ENCODE peak calls at places on chromosomes 2 and 18, in ten cellular contexts. E is GM10248, C is HFFc6, D is mammary epithelial cell, V is GM13976, N is GM06990, W is left ventricle myocardium inferior, P is A549, A is cardiac muscle cell, K is left lung. T is an unnamed sample.

GRCh38 chr2:70995227-70995729 is 605 bp upstream of the TEX261 start:
- DNase-seq in E (peak; percentile 59), C (peak; percentile 20), D (peak; percentile 50), V (peak; percentile 72), N (peak; percentile 48), W (no peak), P (peak; percentile 80), A (peak; percentile 28), K (no peak), T (peak; percentile 66)

GRCh38 chr2:158692372-158693103 is 102.6 kb upstream of the DAPL1 start:
- DNase-seq in E (no peak), C (no peak), D (no peak), V (no peak), N (no peak), W (no peak), P (no peak), A (no peak), K (no peak), T (no peak)

GRCh38 chr18:23397907-23398306 is 55.2 kb upstream of the RIOK3 start:
- DNase-seq in E (no peak), C (no peak), D (no peak), V (no peak), N (no peak), W (no peak), P (no peak), A (no peak), K (no peak), T (no peak)

GRCh38 chr2:233421091-233421816 is 67.0 kb downstream of the DGKD start:
- DNase-seq in E (no peak), C (no peak), D (no peak), V (no peak), N (no peak), W (no peak), P (no peak), A (no peak), K (no peak), T (peak; percentile 57)

GRCh38 chr18:4836146-4836545 is 360.9 kb downstream of the AKAIN1 start:
- DNase-seq in E (no peak), C (no peak), D (no peak), V (no peak), N (no peak), W (no peak), P (no peak), A (no peak), K (no peak), T (no peak)

GRCh38 chr2:199662245-199662644 is 188.7 kb downstream of the FTCDNL1 start:
- DNase-seq in E (no peak), C (no peak), D (no peak), V (no peak), N (no peak), W (no peak), P (no peak), A (no peak), K (no peak), T (no peak)

GRCh38 chr18:37457337-37457736 is 108.3 kb downstream of the CELF4 start:
- DNase-seq in E (no peak), C (no peak), D (no peak), V (no peak), N (no peak), W (no peak), P (no peak), A (no peak), K (no peak), T (no peak)

GRCh38 chr2:241966671-241967070 is 97.1 kb downstream of the RTP5 start:
- DNase-seq in E (no peak), C (no peak), D (no peak), V (no peak), N (no peak), W (no peak), P (no peak), A (no peak), K (no peak), T (no peak)

GRCh38 chr2:72001937-72002690 is 145.5 kb downstream of the CYP26B1 start:
- DNase-seq in E (no peak), C (no peak), D (no peak), V (no peak), N (no peak), W (no peak), P (no peak), A (no peak), K (no peak), T (no peak)

GRCh38 chr2:72006188-72006736 is 141.4 kb downstream of the CYP26B1 start:
- DNase-seq in E (no peak), C (no peak), D (no peak), V (no peak), N (no peak), W (no peak), P (no peak), A (no peak), K (no peak), T (no peak)

GRCh38 chr2:72004976-72005375 is 142.7 kb downstream of the CYP26B1 start:
- DNase-seq in E (no peak), C (no peak), D (no peak), V (peak; percentile 8), N (no peak), W (no peak), P (no peak), A (no peak), K (no peak), T (no peak)

GRCh38 chr2:72004201-72004915 is 143.3 kb downstream of the CYP26B1 start:
- DNase-seq in E (no peak), C (no peak), D (no peak), V (peak; percentile 10), N (no peak), W (no peak), P (no peak), A (no peak), K (no peak), T (no peak)

DNA sequence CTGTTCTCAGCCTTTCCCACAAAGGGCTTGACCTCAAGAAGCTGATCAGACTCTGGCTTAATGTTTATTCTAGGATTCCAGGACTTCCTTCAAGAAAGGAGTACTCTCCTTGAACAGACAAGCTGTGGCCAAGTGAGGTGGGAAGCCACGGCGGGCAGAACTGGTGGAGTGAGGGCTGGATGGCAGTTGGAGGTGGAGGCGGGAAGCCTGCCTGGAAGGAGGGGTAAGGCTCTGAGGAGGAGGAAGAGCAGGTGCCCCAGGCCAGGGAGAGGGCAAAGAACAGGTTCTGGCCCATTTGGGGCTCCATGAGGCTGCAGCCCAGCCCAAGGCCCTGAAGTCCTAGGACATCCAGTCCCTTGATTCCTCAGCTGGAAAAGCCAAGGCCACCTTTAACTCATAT is 143.9 kb downstream of the CYP26B1 start:
- DNase-seq in E (no peak), C (no peak), D (no peak), V (peak; percentile 6), N (no peak), W (no peak), P (no peak), A (no peak), K (no peak), T (no peak)
- TF ChIP-seq CTCF in E (no peak), C (no peak), D (no peak), V (no peak), N (no peak), W (no peak), P (no peak), A (no peak), K (no peak), T (no peak)

GRCh38 chr2:201118121-201118956 is 2.4 kb downstream of the CFLAR start:
- DNase-seq in E (peak; percentile 73), C (peak; percentile 71), D (peak; percentile 98), V (peak; percentile 76), N (peak; percentile 91), W (peak; percentile 92), P (peak; percentile 66), A (peak; percentile 87), K (peak; percentile 92), T (peak; percentile 72)

GRCh38 chr2:201114846-201115245 is 1.1 kb upstream of the CFLAR start:
- DNase-seq in E (no peak), C (no peak), D (no peak), V (no peak), N (no peak), W (no peak), P (no peak), A (peak; percentile 29), K (no peak), T (no peak)

GRCh38 chr2:201118957-201119848 is 3.2 kb downstream of the CFLAR start:
- DNase-seq in E (no peak), C (peak; percentile 35), D (no peak), V (no peak), N (no peak), W (no peak), P (no peak), A (peak; percentile 59), K (no peak), T (no peak)

GRCh38 chr2:201116115-201116958 is at the start of gene CFLAR:
- DNase-seq in E (peak; percentile 80), C (peak; percentile 68), D (peak; percentile 90), V (peak; percentile 85), N (peak; percentile 89), W (peak; percentile 77), P (peak; percentile 51), A (peak; percentile 75), K (peak; percentile 87), T (peak; percentile 74)

GRCh38 chr2:201116959-201117734 is 1.2 kb downstream of the CFLAR start:
- DNase-seq in E (peak; percentile 57), C (peak; percentile 81), D (no peak), V (peak; percentile 63), N (peak; percentile 67), W (peak; percentile 77), P (peak; percentile 49), A (peak; percentile 91), K (peak; percentile 69), T (no peak)
- TF ChIP-seq CTCF in E (no peak), C (peak; percentile 69), D (peak; percentile 14), V (peak; percentile 10), N (no peak), W (peak; percentile 55), P (peak; percentile 12), A (peak; percentile 40), K (no peak), T (peak; percentile 58)

DNA sequence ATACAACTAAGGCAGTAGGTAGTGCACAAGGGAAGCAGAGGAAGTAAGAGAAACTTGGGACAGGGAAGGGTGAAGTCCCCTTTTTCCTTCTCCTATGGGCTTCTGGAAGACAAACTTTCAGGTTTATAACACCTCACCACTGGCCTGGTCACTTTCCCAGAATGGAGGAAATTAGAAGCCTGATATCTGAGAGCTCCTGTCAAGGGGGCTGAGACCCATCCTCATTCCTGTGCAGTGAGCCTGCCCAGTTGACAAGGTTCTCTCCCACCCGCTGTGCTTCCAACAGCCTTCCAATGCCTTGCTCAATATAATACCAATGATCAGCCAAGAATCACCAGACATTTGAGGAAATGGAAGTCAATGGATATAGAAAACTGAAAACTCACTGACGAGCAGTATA is 100.4 kb upstream of the YPEL5 start:
- DNase-seq in E (no peak), C (no peak), D (no peak), V (no peak), N (no peak), W (no peak), P (no peak), A (no peak), K (no peak), T (no peak)
- TF ChIP-seq CTCF in E (no peak), C (no peak), D (no peak), V (no peak), N (no peak), W (no peak), P (no peak), A (no peak), K (no peak), T (no peak)

DNA sequence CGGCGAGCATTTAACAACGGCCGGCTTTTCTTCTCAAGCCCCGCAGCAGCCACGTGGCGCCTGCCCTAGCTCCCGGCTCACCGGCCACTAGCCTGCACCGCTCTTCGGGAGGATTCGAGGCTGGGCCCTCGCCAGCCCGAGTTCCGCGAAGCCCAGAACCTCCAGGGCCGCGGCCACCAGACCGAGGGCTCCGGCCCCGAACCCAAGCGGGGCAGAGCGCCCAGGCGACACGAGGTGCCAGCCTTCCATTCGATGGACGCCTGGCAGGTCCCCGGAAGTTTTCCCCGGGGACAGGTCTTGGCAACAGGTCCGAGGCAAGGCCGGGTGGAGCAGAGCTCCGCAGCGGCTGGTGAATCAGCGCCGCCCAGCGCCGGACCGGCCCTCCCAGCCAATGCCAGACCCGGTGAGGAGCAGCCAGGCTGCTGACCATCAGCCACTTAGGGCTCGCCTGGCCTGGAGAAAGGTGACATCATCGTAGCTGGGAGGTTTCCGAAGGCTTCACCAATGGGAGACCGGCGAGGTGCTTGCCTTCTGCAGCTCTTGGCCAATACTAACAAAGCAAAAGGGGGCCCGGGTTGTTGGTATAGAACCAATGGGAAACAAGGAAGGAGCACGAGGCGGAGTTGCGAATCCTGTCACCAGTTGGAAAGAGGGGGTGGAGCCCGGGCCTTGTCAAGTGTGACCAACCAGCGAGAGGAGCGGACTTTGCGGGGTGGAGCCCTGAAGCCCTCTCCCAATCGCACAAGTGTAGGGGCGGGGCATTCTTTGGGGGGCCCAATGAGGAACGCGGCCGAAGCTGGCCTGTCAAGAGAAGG is 467 bp upstream of the MXD1 start:
- DNase-seq in E (peak; percentile 98), C (peak; percentile 100), D (peak; percentile 100), V (peak; percentile 98), N (peak; percentile 97), W (peak; percentile 100), P (peak; percentile 99), A (peak; percentile 100), K (peak; percentile 100), T (peak; percentile 99)
- TF ChIP-seq CTCF in E (peak; percentile 43), C (peak; percentile 57), D (no peak), V (peak; percentile 52), N (peak; percentile 32), W (no peak), P (peak; percentile 42), A (peak; percentile 25), K (no peak), T (no peak)